ENCODE peak calls at places on chromosomes 13 and 19, in nine cellular contexts. M, B, V, X, N, U, H, C and T are unnamed samples.

GRCh38 chr19:8174706-8175105 is 25.3 kb upstream of the FBN3 start:
- DNase-seq in M (no peak), B (no peak), V (no peak), X (no peak), N (no peak), U (no peak), H (no peak), C (no peak), T (no peak)

GRCh38 chr13:47288546-47288945 is 391.7 kb upstream of the HTR2A start:
- DNase-seq in M (no peak), B (no peak), V (no peak), X (no peak), N (no peak), U (no peak), H (no peak), C (no peak), T (no peak)

GRCh38 chr13:112442483-112443090 is 66.4 kb downstream of the SPACA7 start:
- DNase-seq in M (no peak), B (no peak), V (no peak), X (no peak), N (no peak), U (no peak), H (no peak), C (peak; percentile 45), T (no peak)

GRCh38 chr19:15869109-15869555 is 28.7 kb downstream of the CYP4F2 start:
- DNase-seq in M (peak; percentile 1), B (no peak), V (no peak), X (peak; percentile 32), N (no peak), U (no peak), H (no peak), C (no peak), T (peak; percentile 4)

GRCh38 chr13:39461685-39462266 is 141.2 kb downstream of the LHFPL6 start:
- DNase-seq in M (no peak), B (peak; percentile 61), V (no peak), X (no peak), N (no peak), U (no peak), H (no peak), C (no peak), T (no peak)

GRCh38 chr19:52991484-52991883 is 22.2 kb upstream of the ERVV-1 start:
- DNase-seq in M (no peak), B (peak; percentile 71), V (no peak), X (no peak), N (no peak), U (no peak), H (no peak), C (no peak), T (no peak)

GRCh38 chr19:35439921-35440320 is 8.1 kb upstream of the FFAR2 start:
- DNase-seq in M (no peak), B (no peak), V (no peak), X (no peak), N (no peak), U (no peak), H (no peak), C (no peak), T (no peak)

GRCh38 chr19:35519291-35519690 is 5.8 kb upstream of the DMKN start:
- DNase-seq in M (no peak), B (peak; percentile 18), V (no peak), X (no peak), N (no peak), U (no peak), H (no peak), C (no peak), T (no peak)

GRCh38 chr13:33207616-33207964 is 78.0 kb downstream of the STARD13 start:
- DNase-seq in M (no peak), B (no peak), V (peak; percentile 96), X (no peak), N (no peak), U (no peak), H (no peak), C (no peak), T (no peak)

GRCh38 chr19:15296841-15297415 is 35.4 kb downstream of the BRD4 start:
- DNase-seq in M (no peak), B (no peak), V (no peak), X (no peak), N (no peak), U (no peak), H (no peak), C (no peak), T (no peak)

GRCh38 chr19:1790054-1790762 is 21.9 kb downstream of the ATP8B3 start:
- DNase-seq in M (no peak), B (no peak), V (no peak), X (no peak), N (no peak), U (no peak), H (no peak), C (no peak), T (no peak)

GRCh38 chr13:44498969-44499368 is 77.2 kb downstream of the TSC22D1 start:
- DNase-seq in M (no peak), B (no peak), V (no peak), X (peak; percentile 20), N (no peak), U (no peak), H (no peak), C (no peak), T (no peak)

GRCh38 chr19:28929026-28929425 is 283.9 kb downstream of the UQCRFS1 start:
- DNase-seq in M (no peak), B (peak; percentile 4), V (no peak), X (no peak), N (no peak), U (no peak), H (no peak), C (no peak), T (no peak)

GRCh38 chr19:17346109-17346671 is 8.8 kb downstream of the GTPBP3 start:
- DNase-seq in M (no peak), B (peak; percentile 53), V (no peak), X (peak; percentile 74), N (peak; percentile 68), U (no peak), H (peak; percentile 76), C (peak; percentile 86), T (peak; percentile 70)

GRCh38 chr19:873084-874019 is 13.9 kb downstream of the CFD start:
- DNase-seq in M (no peak), B (no peak), V (no peak), X (no peak), N (peak; percentile 80), U (peak; percentile 82), H (no peak), C (no peak), T (peak; percentile 62)